ENCODE peak calls at places on chromosomes 4 and X, in four cellular contexts. P is K562, J is Panc1, T is HepG2. B is an unnamed sample.

GRCh38 chr4:2695661-2696060 is 60.5 kb downstream of the TNIP2 start:
- DNase-seq in T (no peak), J (no peak), P (no peak), B (no peak)

GRCh38 chr4:154590329-154591006 is at the start of gene FGA:
- DNase-seq in P (no peak), J (no peak), T (peak), B (no peak)

GRCh38 chr4:16225996-16226815 is at the start of gene TAPT1:
- DNase-seq in T (no peak), P (peak), J (no peak), B (no peak)

GRCh38 chrX:119870626-119871131 is 854 bp downstream of the RNF113A start:
- DNase-seq in P (peak), J (no peak), T (peak), B (no peak)

GRCh38 chrX:108439434-108439883 is at the start of gene COL4A5:
- DNase-seq in P (peak), J (peak), T (peak), B (peak)

GRCh38 chr4:680931-681645 is 6.7 kb downstream of the MYL5 start:
- DNase-seq in P (peak), T (no peak), J (no peak), B (no peak)

GRCh38 chr4:135236035-135236434 is 1034.4 kb upstream of the PABPC4L start:
- DNase-seq in J (no peak), P (no peak), T (no peak), B (no peak)

GRCh38 chr4:37837446-37837845 is 11.0 kb downstream of the PGM2 start:
- DNase-seq in T (no peak), P (no peak), J (no peak), B (no peak)

GRCh38 chr4:180665994-180666818 is 1577.0 kb upstream of the TENM3 start:
- DNase-seq in P (peak), T (peak), J (peak), B (peak)

GRCh38 chr4:82458729-82459128 is 28.3 kb downstream of the ENOPH1 start:
- DNase-seq in J (no peak), P (no peak), T (no peak), B (no peak)

GRCh38 chrX:53594354-53594753 is 92.2 kb downstream of the HUWE1 start:
- DNase-seq in J (no peak), P (no peak), T (peak), B (no peak)

GRCh38 chr4:165328708-165329107 is 1.2 kb downstream of the MSMO1 start:
- DNase-seq in J (no peak), P (no peak), T (peak), B (no peak)

GRCh38 chr4:127047930-127048329 is 584.8 kb upstream of the INTU start:
- DNase-seq in J (no peak), T (no peak), P (no peak), B (no peak)

GRCh38 chrX:46376246-46376885 is 168.9 kb downstream of the ZNF674 start:
- DNase-seq in P (no peak), J (peak), T (peak), B (peak)

GRCh38 chr4:78242071-78242470 is 184.9 kb downstream of the FRAS1 start:
- DNase-seq in T (no peak), J (no peak), P (no peak), B (no peak)

GRCh38 chrX:39613997-39614679 is 483.6 kb downstream of the BCOR start:
- DNase-seq in P (no peak), T (no peak), J (no peak), B (no peak)

GRCh38 chr4:12036450-12036849 is 607.8 kb upstream of the HS3ST1 start:
- DNase-seq in T (no peak), P (no peak), J (no peak), B (no peak)

GRCh38 chrX:39689374-39690104 is 408.2 kb downstream of the BCOR start:
- DNase-seq in P (no peak), T (no peak), J (no peak), B (no peak)

GRCh38 chr4:102363033-102363432 is 17.8 kb upstream of the SLC39A8 start:
- DNase-seq in P (no peak), J (no peak), T (no peak), B (no peak)

GRCh38 chr4:121397941-121398601 is 17.3 kb upstream of the QRFPR start:
- DNase-seq in T (no peak), J (no peak), P (no peak), B (no peak)

GRCh38 chr4:8553216-8553615 is 27.0 kb upstream of the GPR78 start:
- DNase-seq in T (no peak), J (no peak), P (no peak), B (no peak)

GRCh38 chr4:37890501-37891220 is at the start of gene TBC1D1:
- DNase-seq in J (no peak), T (no peak), P (no peak), B (no peak)

GRCh38 chr4:4968161-4968757 is 51.0 kb downstream of the CYTL1 start:
- DNase-seq in P (no peak), T (no peak), J (no peak), B (no peak)

GRCh38 chrX:107541244-107541643 is 87.1 kb upstream of the PRPS1 start:
- DNase-seq in P (no peak), J (no peak), T (no peak), B (no peak)

GRCh38 chr4:147736458-147736857 is 4.6 kb downstream of the ARHGAP10 start:
- DNase-seq in T (no peak), J (no peak), P (no peak), B (no peak)

GRCh38 chr4:185709802-185710486 is 102.0 kb downstream of the SORBS2 start:
- DNase-seq in P (no peak), T (peak), J (no peak), B (no peak)

GRCh38 chr4:17545374-17546140 is 30.6 kb downstream of the CLRN2 start:
- DNase-seq in J (no peak), T (no peak), P (no peak), B (no peak)

GRCh38 chr4:186946682-186947294 is 223.1 kb upstream of the FAT1 start:
- DNase-seq in P (peak), J (no peak), T (peak), B (peak)

GRCh38 chr4:6526696-6527095 is 48.3 kb upstream of the MAN2B2 start:
- DNase-seq in J (no peak), T (no peak), P (no peak), B (no peak)

GRCh38 chrX:38293741-38294140 is 33.6 kb downstream of the RPGR start:
- DNase-seq in P (no peak), J (no peak), T (no peak), B (no peak)

GRCh38 chr4:105625214-105625613 is 72.8 kb downstream of the ARHGEF38 start:
- DNase-seq in P (no peak), J (no peak), T (no peak), B (no peak)

GRCh38 chr4:105630670-105631655 is 77.5 kb downstream of the INTS12 start:
- DNase-seq in J (no peak), T (no peak), P (no peak), B (no peak)

GRCh38 chr4:105626846-105627245 is 74.4 kb downstream of the ARHGEF38 start:
- DNase-seq in J (no peak), T (no peak), P (no peak), B (no peak)

GRCh38 chr4:105624530-105624929 is 72.1 kb downstream of the ARHGEF38 start:
- DNase-seq in T (no peak), J (no peak), P (no peak), B (no peak)

DNA sequence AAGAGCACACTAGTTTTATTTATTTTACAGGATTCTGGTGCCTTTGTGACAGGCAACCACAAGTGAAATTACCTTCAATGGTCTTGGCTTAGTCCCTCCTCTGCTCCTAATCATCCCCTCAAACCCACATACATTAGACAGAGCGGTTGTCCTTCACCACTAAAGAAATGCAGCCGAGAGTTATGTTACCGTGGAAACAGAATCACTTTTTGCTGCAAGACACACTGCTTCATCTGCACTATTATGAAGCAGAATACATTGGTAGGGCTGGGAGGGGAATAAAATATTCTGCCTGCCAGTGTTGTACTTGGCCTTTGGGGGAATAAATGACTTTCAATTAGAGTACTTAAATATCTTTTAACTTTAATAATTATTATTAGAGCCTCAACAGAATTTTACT is 75.2 kb downstream of the ARHGEF38 start:
- DNase-seq in P (no peak), J (no peak), T (no peak), B (no peak)
- TF ChIP-seq TCF7L2 in P (no peak), J (no peak), T (no peak), B (no peak)

DNA sequence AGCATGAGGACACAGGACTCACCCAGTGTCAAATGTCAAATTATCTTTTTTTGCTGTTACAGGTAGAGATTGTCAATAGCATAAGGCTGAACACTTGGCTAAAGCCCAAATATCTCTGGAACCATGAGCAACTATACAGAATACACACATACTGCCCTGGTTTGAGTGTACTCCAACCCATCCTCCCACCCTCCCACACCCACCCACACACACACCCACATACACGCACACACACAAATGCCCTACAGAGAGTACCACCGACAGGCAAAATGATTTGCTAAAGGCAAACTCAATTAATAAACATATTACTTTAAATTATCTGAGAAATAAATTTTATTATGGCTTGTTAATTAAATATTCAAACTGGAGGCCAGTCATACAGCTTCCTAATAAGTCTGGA is 173.1 kb upstream of the MAP3K15 start:
- DNase-seq in T (no peak), P (no peak), J (no peak), B (no peak)
- TF ChIP-seq CTCF in T (no peak), P (no peak), J (no peak), B (no peak)

GRCh38 chr4:73615613-73616012 is 4.6 kb downstream of the RASSF6 start:
- DNase-seq in T (peak), P (no peak), J (no peak), B (no peak)

GRCh38 chr4:73620115-73620792 is at the start of gene RASSF6:
- DNase-seq in J (no peak), P (no peak), T (no peak), B (peak)

GRCh38 chr4:73619351-73619750 is 885 bp downstream of the RASSF6 start:
- DNase-seq in T (no peak), P (no peak), J (no peak), B (no peak)

GRCh38 chr4:73617256-73617655 is 3.0 kb downstream of the RASSF6 start:
- DNase-seq in T (no peak), J (no peak), P (no peak), B (no peak)

DNA sequence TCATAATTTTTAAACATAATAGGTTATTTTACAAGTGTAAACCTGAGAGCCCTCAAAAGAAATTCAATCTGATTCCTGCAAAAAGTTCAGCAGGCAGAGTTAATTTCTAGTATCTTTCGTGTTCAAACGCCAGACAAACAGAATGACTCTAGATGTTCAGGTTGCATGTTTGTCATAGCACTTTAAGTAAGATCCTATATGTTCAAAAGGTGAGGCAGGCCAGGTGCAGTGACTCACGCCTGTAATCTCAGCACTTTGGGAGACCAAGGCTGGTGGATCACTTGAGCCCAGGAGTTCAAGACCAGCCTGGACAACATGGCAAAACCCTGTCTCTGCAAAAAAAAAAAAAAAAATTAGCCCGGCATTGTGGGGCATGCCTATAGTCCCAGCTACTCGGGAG is 1.1 kb upstream of the RASSF6 start:
- DNase-seq in T (no peak), J (no peak), P (no peak), B (no peak)
- TF ChIP-seq TCF7L2 in T (no peak), J (no peak), P (no peak), B (no peak)

DNA sequence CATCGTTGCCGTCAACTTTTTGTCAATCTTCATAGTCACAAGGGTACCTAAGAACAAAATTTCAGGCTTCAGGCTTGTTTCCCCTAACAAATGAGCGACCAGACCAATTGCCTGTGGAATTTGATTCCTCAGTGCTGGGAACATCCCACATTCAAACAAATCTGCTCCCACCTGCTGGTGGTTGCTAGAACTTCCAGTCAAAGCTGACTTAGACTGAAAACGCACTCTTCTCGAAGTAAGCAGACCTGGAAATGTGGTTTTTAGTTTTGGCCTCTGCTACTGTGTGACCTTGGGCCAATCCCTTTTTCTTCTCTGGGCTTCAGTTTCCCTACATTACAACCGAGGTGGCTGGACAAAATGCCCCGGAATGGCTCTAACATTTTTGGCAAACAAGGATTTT is 1.8 kb upstream of the GABRQ start:
- DNase-seq in P (peak), J (peak), T (peak), B (peak)
- TF ChIP-seq CTCF in P (peak), J (peak), T (peak), B (peak)

GRCh38 chrX:56995271-56995994 is at the start of gene SPIN3:
- DNase-seq in P (peak), J (no peak), T (peak), B (peak)
- TF ChIP-seq TCF7L2 in P (no peak), J (no peak), T (no peak), B (no peak)

GRCh38 chr4:80615099-80615498 is 279.6 kb downstream of the CFAP299 start:
- DNase-seq in P (no peak), T (peak), J (no peak), B (no peak)

GRCh38 chr4:80614319-80614718 is 278.8 kb downstream of the CFAP299 start:
- DNase-seq in J (no peak), P (no peak), T (no peak), B (no peak)

DNA sequence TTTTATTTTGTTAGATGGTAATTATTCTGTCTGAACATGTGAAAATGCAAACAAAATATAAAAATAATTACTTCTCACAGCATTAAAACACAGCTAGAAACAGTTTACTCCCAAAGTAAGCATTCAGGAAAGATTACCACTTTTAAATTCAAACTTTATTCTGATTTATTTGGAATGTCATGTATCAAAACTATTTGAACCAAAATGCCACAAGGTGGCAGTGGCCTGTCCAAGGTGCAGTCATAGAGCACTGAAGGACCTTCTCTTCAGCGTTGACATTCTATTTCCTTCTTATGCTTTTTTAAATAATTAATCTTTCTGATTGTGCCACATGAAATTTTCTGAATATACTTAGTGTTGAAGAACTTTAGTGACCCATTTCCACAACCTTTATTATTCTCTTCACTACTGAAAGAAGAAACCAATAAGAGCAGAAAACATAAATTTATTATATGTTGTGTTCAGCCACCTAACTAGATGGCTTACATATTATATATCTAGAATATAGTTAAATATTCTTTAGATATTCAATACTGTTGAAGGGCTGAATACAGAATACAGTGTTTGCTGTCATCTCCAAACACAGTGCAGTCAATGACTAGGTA is 283.6 kb downstream of the CFAP299 start:
- DNase-seq in J (no peak), P (no peak), T (peak), B (peak)
- TF ChIP-seq CTCF in J (no peak), P (peak), T (no peak), B (no peak)

GRCh38 chr4:118682928-118683327 is 2.3 kb upstream of the METTL14 start:
- DNase-seq in P (peak), J (no peak), T (peak), B (no peak)
- TF ChIP-seq TCF7L2 in P (no peak), J (no peak), T (no peak), B (no peak)

GRCh38 chr4:136864580-136865185 is 667.6 kb downstream of the PCDH18 start:
- DNase-seq in T (peak), P (peak), J (peak), B (peak)

GRCh38 chr4:136865591-136865990 is 666.7 kb downstream of the PCDH18 start:
- DNase-seq in P (no peak), J (no peak), T (no peak), B (no peak)

GRCh38 chr4:136863756-136864155 is 668.5 kb downstream of the PCDH18 start:
- DNase-seq in P (no peak), T (no peak), J (no peak), B (peak)

GRCh38 chr4:136867465-136867864 is 664.8 kb downstream of the PCDH18 start:
- DNase-seq in J (no peak), T (no peak), P (no peak), B (no peak)
- TF ChIP-seq CTCF in J (no peak), T (no peak), P (no peak), B (no peak)

DNA sequence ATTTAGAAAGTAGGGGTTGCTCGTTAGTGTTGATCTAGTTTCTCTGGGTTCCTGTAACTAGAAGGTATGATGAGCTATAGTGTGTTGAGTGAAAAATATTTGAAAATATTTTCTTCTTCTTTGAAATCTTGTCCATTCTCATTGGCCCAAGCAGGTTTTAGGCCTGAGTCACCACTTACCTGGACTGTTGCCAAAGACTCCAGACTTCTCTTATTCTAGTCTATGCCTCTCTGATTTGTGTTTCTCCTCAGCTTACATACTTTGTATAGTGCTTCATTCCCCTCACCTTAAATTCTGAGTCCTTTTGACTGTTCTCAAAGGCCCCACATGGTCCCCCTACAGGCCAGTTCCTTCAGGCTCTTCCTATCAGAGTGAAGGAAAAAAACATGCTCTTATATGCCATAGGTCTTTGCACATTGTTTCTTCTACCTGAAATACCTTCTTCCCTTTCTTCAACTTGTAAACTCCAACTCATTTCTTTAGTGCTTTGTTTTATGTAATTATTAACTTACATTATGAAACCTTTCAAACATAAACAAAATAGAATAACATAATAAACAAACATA is 258.2 kb downstream of the PPP1R2C start:
- DNase-seq in T (no peak), P (peak), J (no peak), B (no peak)
- TF ChIP-seq TCF7L2 in T (no peak), P (no peak), J (no peak), B (no peak)

GRCh38 chrX:42715689-42716022 is 62.3 kb downstream of the PPP1R2C start:
- DNase-seq in J (no peak), P (no peak), T (no peak), B (no peak)

GRCh38 chrX:42710452-42710851 is 67.5 kb downstream of the PPP1R2C start:
- DNase-seq in P (no peak), J (no peak), T (no peak), B (no peak)

GRCh38 chrX:42720209-42720608 is 57.8 kb downstream of the PPP1R2C start:
- DNase-seq in P (no peak), T (no peak), J (no peak), B (no peak)

DNA sequence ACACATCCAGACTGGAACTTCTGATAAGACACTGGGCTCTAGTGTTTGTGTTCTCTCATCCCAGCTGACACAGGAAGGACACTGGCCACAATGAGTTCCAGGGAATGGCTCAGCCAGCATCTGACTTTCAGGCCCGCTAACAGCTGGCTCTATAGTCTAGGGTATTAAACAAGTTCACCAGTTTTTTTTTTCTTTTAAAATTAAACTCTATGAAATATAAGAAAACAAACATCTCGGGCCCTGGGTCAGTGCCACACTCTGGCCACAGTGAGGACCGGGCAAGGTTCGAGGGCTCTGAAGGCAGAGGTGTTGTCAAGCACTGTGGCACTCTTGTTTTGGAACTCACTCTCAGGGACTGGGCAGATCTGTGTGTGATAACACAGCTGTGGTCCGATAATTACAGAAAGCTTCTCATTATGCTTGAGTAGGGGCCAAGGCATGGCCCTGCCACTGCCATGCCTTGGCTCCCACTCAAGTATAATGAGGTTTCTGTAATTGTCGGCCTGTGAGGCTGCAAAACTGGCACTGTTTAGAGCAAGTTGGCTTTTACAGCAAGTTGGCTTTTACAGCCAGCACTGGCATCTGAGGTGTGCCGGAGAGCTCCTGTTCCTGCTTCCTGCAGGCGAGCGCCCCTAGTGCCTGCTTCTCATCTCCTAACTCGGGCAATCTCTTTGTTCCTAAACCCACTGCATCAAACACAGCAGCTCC is 62.8 kb downstream of the PPP1R2C start:
- DNase-seq in P (no peak), T (peak), J (no peak), B (no peak)
- TF ChIP-seq CTCF in P (peak), T (peak), J (peak), B (no peak)